ENCODE peak calls at places on chromosome 5, in six cellular contexts. One of them, this sample, is unnamed.

GRCh38 chr5:67028371-67028770 is 168.2 kb downstream of the CD180 start:
- DNase-seq in sigmoid colon: no peak
- DNase-seq in H1: no peak
- DNase-seq in ovary: no peak
- DNase-seq in A549: no peak
- DNase-seq in tibial nerve: no peak
- DNase-seq in this sample: no peak

GRCh38 chr5:81629986-81630385 is 120.9 kb downstream of the SSBP2 start:
- DNase-seq in tibial nerve: no peak
- DNase-seq in ovary: no peak
- DNase-seq in A549: no peak
- DNase-seq in H1: no peak
- DNase-seq in sigmoid colon: no peak
- DNase-seq in this sample: no peak

GRCh38 chr5:127564002-127564769 is 46.7 kb downstream of the PRRC1 start:
- DNase-seq in tibial nerve: no peak
- DNase-seq in A549: peak
- DNase-seq in ovary: peak
- DNase-seq in sigmoid colon: no peak
- DNase-seq in H1: no peak
- DNase-seq in this sample: peak

GRCh38 chr5:134247411-134247810 is 21.5 kb upstream of the PPP2CA start:
- DNase-seq in ovary: no peak
- DNase-seq in H1: no peak
- DNase-seq in tibial nerve: no peak
- DNase-seq in sigmoid colon: no peak
- DNase-seq in A549: peak
- DNase-seq in this sample: no peak

GRCh38 chr5:123754903-123755302 is 242.9 kb downstream of the CSNK1G3 start:
- DNase-seq in ovary: no peak
- DNase-seq in A549: no peak
- DNase-seq in H1: no peak
- DNase-seq in tibial nerve: no peak
- DNase-seq in sigmoid colon: no peak
- DNase-seq in this sample: no peak

GRCh38 chr5:39539470-39539869 is 114.7 kb upstream of the DAB2 start:
- DNase-seq in ovary: peak
- DNase-seq in H1: no peak
- DNase-seq in tibial nerve: no peak
- DNase-seq in sigmoid colon: no peak
- DNase-seq in A549: no peak
- DNase-seq in this sample: no peak

GRCh38 chr5:74063821-74064598 is 438.0 kb downstream of the ARHGEF28 start:
- DNase-seq in sigmoid colon: no peak
- DNase-seq in tibial nerve: no peak
- DNase-seq in A549: peak
- DNase-seq in H1: no peak
- DNase-seq in ovary: no peak
- DNase-seq in this sample: no peak

GRCh38 chr5:34691326-34691725 is 35.2 kb downstream of the RAI14 start:
- DNase-seq in sigmoid colon: no peak
- DNase-seq in ovary: no peak
- DNase-seq in tibial nerve: no peak
- DNase-seq in H1: no peak
- DNase-seq in A549: no peak
- DNase-seq in this sample: no peak

GRCh38 chr5:93995126-93995621 is 253.8 kb upstream of the POU5F2 start:
- DNase-seq in H1: no peak
- DNase-seq in ovary: no peak
- DNase-seq in sigmoid colon: no peak
- DNase-seq in A549: no peak
- DNase-seq in tibial nerve: no peak
- DNase-seq in this sample: no peak

GRCh38 chr5:65394078-65394477 is 87.6 kb downstream of the ADAMTS6 start:
- DNase-seq in H1: no peak
- DNase-seq in sigmoid colon: peak
- DNase-seq in A549: peak
- DNase-seq in ovary: peak
- DNase-seq in tibial nerve: peak
- DNase-seq in this sample: no peak

GRCh38 chr5:176474476-176474875 is 26.3 kb downstream of the FAF2 start:
- DNase-seq in A549: no peak
- DNase-seq in tibial nerve: no peak
- DNase-seq in sigmoid colon: no peak
- DNase-seq in ovary: no peak
- DNase-seq in H1: no peak
- DNase-seq in this sample: no peak

GRCh38 chr5:180156141-180156540 is 52.9 kb downstream of the RASGEF1C start:
- DNase-seq in H1: no peak
- DNase-seq in sigmoid colon: peak
- DNase-seq in A549: no peak
- DNase-seq in tibial nerve: no peak
- DNase-seq in ovary: no peak
- DNase-seq in this sample: peak

GRCh38 chr5:78758169-78758839 is 109.7 kb upstream of the LHFPL2 start:
- DNase-seq in ovary: no peak
- DNase-seq in A549: no peak
- DNase-seq in sigmoid colon: no peak
- DNase-seq in H1: no peak
- DNase-seq in tibial nerve: no peak
- DNase-seq in this sample: no peak

GRCh38 chr5:111099058-111099778 is 7.1 kb downstream of the WDR36 start:
- DNase-seq in H1: no peak
- DNase-seq in A549: no peak
- DNase-seq in ovary: no peak
- DNase-seq in tibial nerve: no peak
- DNase-seq in sigmoid colon: no peak
- DNase-seq in this sample: no peak

GRCh38 chr5:98193921-98194760 is 579.3 kb upstream of the RGMB start:
- DNase-seq in sigmoid colon: no peak
- DNase-seq in ovary: no peak
- DNase-seq in H1: no peak
- DNase-seq in A549: no peak
- DNase-seq in tibial nerve: no peak
- DNase-seq in this sample: no peak

GRCh38 chr5:80745490-80745889 is 90.7 kb upstream of the DHFR start:
- DNase-seq in H1: no peak
- DNase-seq in ovary: no peak
- DNase-seq in sigmoid colon: no peak
- DNase-seq in A549: no peak
- DNase-seq in tibial nerve: no peak
- DNase-seq in this sample: no peak

GRCh38 chr5:68344447-68345111 is 129.0 kb downstream of the PIK3R1 start:
- DNase-seq in H1: no peak
- DNase-seq in tibial nerve: no peak
- DNase-seq in sigmoid colon: no peak
- DNase-seq in A549: peak
- DNase-seq in ovary: no peak
- DNase-seq in this sample: no peak

GRCh38 chr5:57302164-57302563 is 128.3 kb downstream of the GPBP1 start:
- DNase-seq in sigmoid colon: no peak
- DNase-seq in ovary: no peak
- DNase-seq in A549: peak
- DNase-seq in H1: no peak
- DNase-seq in tibial nerve: no peak
- DNase-seq in this sample: peak

GRCh38 chr5:76472338-76473336 is 69.6 kb downstream of the IQGAP2 start:
- DNase-seq in tibial nerve: no peak
- DNase-seq in A549: peak
- DNase-seq in sigmoid colon: no peak
- DNase-seq in H1: no peak
- DNase-seq in ovary: no peak
- DNase-seq in this sample: no peak

GRCh38 chr5:56478062-56478461 is 244.9 kb upstream of the ANKRD55 start:
- DNase-seq in ovary: no peak
- DNase-seq in tibial nerve: no peak
- DNase-seq in A549: no peak
- DNase-seq in H1: no peak
- DNase-seq in sigmoid colon: no peak
- DNase-seq in this sample: no peak

GRCh38 chr5:141250576-141250975 is 5.4 kb downstream of the PCDHB15 start:
- DNase-seq in H1: no peak
- DNase-seq in sigmoid colon: no peak
- DNase-seq in ovary: no peak
- DNase-seq in tibial nerve: no peak
- DNase-seq in A549: no peak
- DNase-seq in this sample: no peak

GRCh38 chr5:171166766-171167165 is 142.3 kb upstream of the TLX3 start:
- DNase-seq in H1: no peak
- DNase-seq in A549: no peak
- DNase-seq in sigmoid colon: no peak
- DNase-seq in tibial nerve: no peak
- DNase-seq in ovary: no peak
- DNase-seq in this sample: no peak
- TF ChIP-seq EP300 in H1: no peak
- TF ChIP-seq EP300 in A549: no peak
- TF ChIP-seq EP300 in sigmoid colon: no peak
- TF ChIP-seq EP300 in tibial nerve: no peak
- TF ChIP-seq EP300 in ovary: no peak
- TF ChIP-seq EP300 in this sample: no peak

GRCh38 chr5:150783422-150783928 is 4.9 kb downstream of the SMIM3 start:
- DNase-seq in ovary: peak
- DNase-seq in tibial nerve: no peak
- DNase-seq in H1: no peak
- DNase-seq in A549: no peak
- DNase-seq in sigmoid colon: peak
- DNase-seq in this sample: peak
- TF ChIP-seq POLR2A in ovary: no peak
- TF ChIP-seq POLR2A in tibial nerve: no peak
- TF ChIP-seq POLR2A in H1: no peak
- TF ChIP-seq POLR2A in A549: no peak
- TF ChIP-seq POLR2A in sigmoid colon: no peak
- TF ChIP-seq POLR2A in this sample: no peak

GRCh38 chr5:54091416-54092130 is 218.8 kb downstream of the ARL15 start:
- DNase-seq in tibial nerve: no peak
- DNase-seq in ovary: no peak
- DNase-seq in H1: no peak
- DNase-seq in A549: no peak
- DNase-seq in sigmoid colon: peak
- DNase-seq in this sample: no peak

GRCh38 chr5:54093081-54093492 is 217.3 kb downstream of the ARL15 start:
- DNase-seq in A549: no peak
- DNase-seq in ovary: no peak
- DNase-seq in H1: peak
- DNase-seq in tibial nerve: no peak
- DNase-seq in sigmoid colon: no peak
- DNase-seq in this sample: no peak

GRCh38 chr5:54088081-54088480 is 222.3 kb downstream of the ARL15 start:
- DNase-seq in A549: no peak
- DNase-seq in tibial nerve: no peak
- DNase-seq in H1: no peak
- DNase-seq in ovary: no peak
- DNase-seq in sigmoid colon: no peak
- DNase-seq in this sample: no peak

GRCh38 chr5:54087436-54087835 is 222.9 kb downstream of the ARL15 start:
- DNase-seq in H1: no peak
- DNase-seq in tibial nerve: no peak
- DNase-seq in sigmoid colon: no peak
- DNase-seq in A549: no peak
- DNase-seq in ovary: no peak
- DNase-seq in this sample: no peak

DNA sequence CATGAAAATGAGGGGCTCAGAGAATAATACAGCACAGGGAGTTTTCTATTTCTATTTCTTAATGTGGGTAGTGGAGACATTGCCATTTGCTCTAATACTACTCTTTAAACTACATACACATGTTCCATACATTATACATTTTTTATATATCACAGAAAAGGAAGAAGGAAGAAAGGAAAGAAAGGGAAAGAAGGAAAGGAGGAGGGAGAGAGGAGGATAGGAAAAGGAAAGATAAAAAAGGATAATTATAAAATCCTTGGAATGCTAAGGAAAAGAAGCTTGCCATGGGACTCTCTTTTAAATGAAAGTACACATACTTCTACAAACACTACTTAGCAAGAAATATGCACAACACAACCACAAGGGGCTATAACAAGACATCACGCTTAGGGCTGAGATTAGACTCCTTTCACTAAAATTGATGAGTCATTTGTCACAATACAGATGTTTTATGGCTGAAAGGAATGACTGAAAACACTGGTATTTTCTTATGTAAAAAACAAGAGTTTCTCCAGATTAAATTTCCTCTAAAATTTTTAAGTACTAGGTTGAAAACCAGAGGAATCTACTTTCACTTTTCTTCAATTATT is 219.8 kb downstream of the ARL15 start:
- DNase-seq in sigmoid colon: no peak
- DNase-seq in H1: no peak
- DNase-seq in tibial nerve: no peak
- DNase-seq in A549: peak
- DNase-seq in ovary: no peak
- DNase-seq in this sample: no peak
- TF ChIP-seq EP300 in sigmoid colon: no peak
- TF ChIP-seq EP300 in H1: no peak
- TF ChIP-seq EP300 in tibial nerve: no peak
- TF ChIP-seq EP300 in A549: no peak
- TF ChIP-seq EP300 in ovary: no peak
- TF ChIP-seq EP300 in this sample: no peak

DNA sequence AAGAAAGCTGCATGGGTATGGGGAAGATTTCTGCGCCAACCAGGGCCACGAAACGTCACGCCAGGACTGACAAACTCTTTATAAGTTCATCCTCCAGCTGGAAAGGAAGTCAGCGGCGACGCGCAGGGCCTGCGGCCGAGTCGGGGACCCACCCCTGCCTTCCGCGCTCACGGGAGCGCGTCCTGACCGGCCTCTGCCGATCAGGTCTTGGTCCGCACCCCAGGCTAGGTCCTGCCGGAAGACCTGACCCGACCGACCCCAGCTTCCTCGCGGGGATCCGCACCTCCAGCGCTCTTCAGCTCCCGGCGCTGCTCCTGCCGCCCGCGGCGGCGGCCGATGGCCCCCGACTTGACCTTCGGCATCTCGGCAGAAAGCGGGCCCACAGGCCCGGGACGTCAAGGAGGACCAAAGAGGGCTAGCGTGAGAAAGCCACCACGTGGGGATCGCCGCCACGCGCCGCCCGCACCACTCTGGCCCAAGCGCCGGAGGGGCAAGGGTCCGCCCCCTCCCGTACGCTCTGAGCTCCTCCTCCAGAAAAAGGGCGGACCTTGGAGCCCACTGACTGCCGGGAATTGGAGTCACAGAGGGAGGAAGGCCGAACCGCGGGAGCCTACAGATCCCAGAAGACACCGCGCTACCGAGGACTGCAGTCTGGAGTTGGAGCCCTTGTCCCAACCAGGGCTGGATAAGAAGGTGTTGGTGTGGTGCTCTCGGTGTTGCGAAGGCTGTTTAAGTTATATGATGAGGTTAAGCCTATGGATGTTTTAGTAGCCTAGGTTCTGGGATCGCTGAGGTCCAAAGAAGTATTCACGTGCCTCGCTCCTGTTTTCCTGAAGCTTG is at the start of gene DIMT1:
- DNase-seq in H1: peak
- DNase-seq in sigmoid colon: peak
- DNase-seq in ovary: peak
- DNase-seq in tibial nerve: peak
- DNase-seq in A549: peak
- DNase-seq in this sample: peak
- TF ChIP-seq POLR2A in H1: peak
- TF ChIP-seq POLR2A in sigmoid colon: peak
- TF ChIP-seq POLR2A in ovary: peak
- TF ChIP-seq POLR2A in tibial nerve: peak
- TF ChIP-seq POLR2A in A549: peak
- TF ChIP-seq POLR2A in this sample: no peak

This sample was measured in stomach.